ENCODE peak calls at places on chromosomes 12 and 14, in four cellular contexts. U, J, R and H are unnamed samples.

GRCh38 chr14:102955636-102956035 is 33.2 kb downstream of the AMN start:
- DNase-seq in U (no peak), J (no peak), R (peak), H (no peak)

GRCh38 chr14:64747327-64747726 is 43.1 kb downstream of the PLEKHG3 start:
- DNase-seq in U (no peak), J (no peak), R (no peak), H (no peak)

GRCh38 chr12:19688489-19688888 is 249.2 kb downstream of the AEBP2 start:
- DNase-seq in U (no peak), J (no peak), R (no peak), H (no peak)

GRCh38 chr12:113154351-113154973 is 4.9 kb downstream of the CFAP73 start:
- DNase-seq in U (peak), J (no peak), R (peak), H (peak)

GRCh38 chr14:30193791-30194407 is 266.3 kb upstream of the PRKD1 start:
- DNase-seq in U (no peak), J (no peak), R (peak), H (no peak)

GRCh38 chr12:11726659-11727058 is 77.2 kb downstream of the ETV6 start:
- DNase-seq in U (no peak), J (no peak), R (no peak), H (no peak)

GRCh38 chr12:27300251-27300650 is 32.4 kb upstream of the BMAL2 start:
- DNase-seq in U (no peak), J (no peak), R (no peak), H (no peak)

GRCh38 chr12:65501093-65501621 is 222.7 kb downstream of the MSRB3 start:
- DNase-seq in U (no peak), J (no peak), R (no peak), H (no peak)

GRCh38 chr12:14327717-14328116 is 37.8 kb upstream of the ATF7IP start:
- DNase-seq in U (no peak), J (no peak), R (peak), H (no peak)

GRCh38 chr12:54217774-54218221 is 29.0 kb upstream of the SMUG1 start:
- DNase-seq in U (peak), J (no peak), R (no peak), H (peak)

GRCh38 chr12:54214553-54215374 is 26.0 kb upstream of the SMUG1 start:
- DNase-seq in U (peak), J (peak), R (peak), H (peak)

GRCh38 chr12:54216580-54217308 is 28.0 kb upstream of the SMUG1 start:
- DNase-seq in U (peak), J (peak), R (peak), H (peak)

GRCh38 chr12:54215990-54216579 is 27.3 kb upstream of the SMUG1 start:
- DNase-seq in U (peak), J (peak), R (no peak), H (peak)

GRCh38 chr12:54217309-54217661 is 28.5 kb upstream of the SMUG1 start:
- DNase-seq in U (no peak), J (no peak), R (no peak), H (no peak)
- TF ChIP-seq CTCF in U (no peak), J (no peak), R (no peak), H (no peak)

GRCh38 chr12:9066183-9066623 is 49.5 kb downstream of the A2M start:
- DNase-seq in U (no peak), J (peak), R (no peak), H (no peak)

GRCh38 chr12:9064815-9065606 is 50.7 kb downstream of the A2M start:
- DNase-seq in U (no peak), J (peak), R (peak), H (peak)

GRCh38 chr12:9066755-9067433 is 48.8 kb downstream of the A2M start:
- DNase-seq in U (no peak), J (no peak), R (no peak), H (no peak)

GRCh38 chr12:9065607-9065856 is 50.2 kb downstream of the A2M start:
- DNase-seq in U (no peak), J (no peak), R (no peak), H (no peak)

DNA sequence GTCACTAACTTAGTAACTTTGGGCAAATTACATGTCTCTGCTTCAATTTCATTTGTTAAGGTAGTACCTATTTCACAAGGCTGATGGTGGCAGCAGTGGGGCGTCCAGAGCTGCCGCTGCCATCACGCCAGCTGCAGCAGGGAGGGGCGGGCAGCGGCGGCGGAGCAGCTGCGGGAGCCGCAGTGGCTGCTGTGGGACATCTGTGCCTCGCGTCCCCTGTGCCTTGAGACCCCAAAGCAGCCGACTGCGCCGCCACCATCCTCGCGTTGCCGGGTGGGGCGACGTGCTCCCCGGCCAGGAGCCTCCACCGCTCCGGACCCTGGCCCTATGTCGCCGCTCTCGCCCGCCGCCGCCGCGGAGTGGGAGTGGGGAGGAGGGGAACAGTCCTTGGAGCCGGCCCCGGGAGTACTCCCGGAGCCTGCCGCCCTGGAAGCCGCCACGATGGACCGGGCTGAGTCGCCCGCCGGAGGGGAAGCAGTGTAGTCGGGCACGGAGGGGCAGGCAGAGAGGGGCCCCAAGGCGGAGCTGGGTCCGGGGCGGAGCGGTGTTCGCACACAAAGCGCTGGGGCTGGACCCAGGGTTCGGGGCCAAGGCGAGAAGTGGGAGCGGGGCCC is 51.4 kb downstream of the A2M start:
- DNase-seq in U (peak), J (peak), R (peak), H (peak)
- TF ChIP-seq CTCF in U (peak), J (peak), R (peak), H (peak)

DNA sequence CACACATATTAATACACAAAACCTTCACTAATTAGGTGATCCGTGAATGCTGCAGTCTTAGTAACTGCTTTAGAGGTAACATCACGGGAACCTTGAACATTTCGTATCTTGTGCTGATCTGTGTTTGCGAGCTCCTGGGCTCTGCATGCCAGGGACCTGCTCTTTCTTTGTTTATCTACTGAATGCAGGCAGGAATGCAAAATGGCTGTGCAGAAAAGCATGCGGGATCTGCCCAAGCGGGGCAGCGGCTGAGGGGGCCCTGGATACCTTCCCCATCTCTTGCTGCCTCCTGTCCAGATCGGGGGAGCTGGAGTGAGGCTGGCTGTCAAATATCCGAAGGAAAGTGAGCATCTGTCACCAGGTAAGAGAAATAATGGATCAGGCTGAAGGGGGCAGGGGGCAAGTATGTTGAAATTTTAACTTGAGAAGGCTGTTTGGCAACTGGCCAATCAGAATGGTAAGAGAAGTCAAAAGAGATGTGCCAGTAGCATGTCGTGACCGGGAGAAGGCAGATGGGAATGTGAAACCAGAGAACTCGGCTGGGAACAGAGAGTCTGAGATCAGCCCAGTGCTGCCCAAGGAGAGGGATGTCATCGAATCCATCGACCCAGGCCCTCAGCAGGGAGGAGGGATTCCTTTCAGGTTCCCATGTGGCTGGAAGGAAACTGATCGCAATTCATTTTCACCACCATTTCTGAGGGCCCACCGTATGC is 191.3 kb downstream of the TTC7B start:
- DNase-seq in U (no peak), J (no peak), R (no peak), H (no peak)
- TF ChIP-seq CTCF in U (no peak), J (no peak), R (no peak), H (no peak)

GRCh38 chr12:132710422-132711168 is at the start of gene PGAM5:
- DNase-seq in U (peak), J (peak), R (peak), H (peak)
- TF ChIP-seq CTCF in U (no peak), J (no peak), R (no peak), H (peak)

GRCh38 chr14:106269451-106270204 is 743.2 kb downstream of the TMEM121 start:
- DNase-seq in U (no peak), J (no peak), R (no peak), H (no peak)

GRCh38 chr14:106269029-106269428 is 742.6 kb downstream of the TMEM121 start:
- DNase-seq in U (no peak), J (no peak), R (no peak), H (no peak)

DNA sequence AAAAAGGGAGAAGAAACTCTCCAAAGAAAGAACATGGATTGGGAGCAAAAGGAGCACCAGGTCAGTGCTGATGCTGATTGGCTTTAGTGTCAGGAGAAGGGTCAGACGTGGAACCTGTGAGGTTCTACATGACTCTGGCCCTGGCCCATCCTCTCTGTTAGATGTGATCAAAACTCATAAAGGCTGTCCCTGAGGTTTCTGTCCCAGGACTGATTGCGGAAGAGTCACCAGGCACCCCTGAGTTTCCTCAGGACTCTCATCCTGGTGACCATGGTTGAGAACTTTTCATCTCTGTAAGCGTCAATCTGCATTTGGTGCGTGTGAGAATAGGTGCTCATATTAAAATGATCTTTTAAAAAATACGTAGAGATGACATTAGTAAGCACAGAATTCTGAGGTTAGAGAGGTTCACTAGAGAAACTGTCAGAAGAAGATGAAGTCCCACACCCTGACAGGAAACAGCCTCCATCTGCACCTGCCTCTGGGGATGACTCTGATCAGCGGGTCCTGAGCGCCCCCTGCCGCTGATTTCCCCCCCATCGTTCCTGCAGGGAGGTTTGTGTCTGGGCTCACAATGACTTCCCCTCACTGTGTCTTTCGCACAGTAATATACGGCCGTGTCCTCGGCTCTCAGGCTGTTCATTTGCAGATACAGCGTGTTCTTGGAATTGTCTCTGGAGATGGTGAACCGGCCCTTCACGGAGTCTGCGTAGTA is 741.8 kb downstream of the TMEM121 start:
- DNase-seq in U (no peak), J (no peak), R (no peak), H (peak)
- TF ChIP-seq CTCF in U (peak), J (peak), R (no peak), H (peak)

GRCh38 chr14:47678157-47678556 is 2.8 kb upstream of the MDGA2 start:
- DNase-seq in U (no peak), J (no peak), R (no peak), H (no peak)
- TF ChIP-seq CTCF in U (no peak), J (no peak), R (no peak), H (no peak)

DNA sequence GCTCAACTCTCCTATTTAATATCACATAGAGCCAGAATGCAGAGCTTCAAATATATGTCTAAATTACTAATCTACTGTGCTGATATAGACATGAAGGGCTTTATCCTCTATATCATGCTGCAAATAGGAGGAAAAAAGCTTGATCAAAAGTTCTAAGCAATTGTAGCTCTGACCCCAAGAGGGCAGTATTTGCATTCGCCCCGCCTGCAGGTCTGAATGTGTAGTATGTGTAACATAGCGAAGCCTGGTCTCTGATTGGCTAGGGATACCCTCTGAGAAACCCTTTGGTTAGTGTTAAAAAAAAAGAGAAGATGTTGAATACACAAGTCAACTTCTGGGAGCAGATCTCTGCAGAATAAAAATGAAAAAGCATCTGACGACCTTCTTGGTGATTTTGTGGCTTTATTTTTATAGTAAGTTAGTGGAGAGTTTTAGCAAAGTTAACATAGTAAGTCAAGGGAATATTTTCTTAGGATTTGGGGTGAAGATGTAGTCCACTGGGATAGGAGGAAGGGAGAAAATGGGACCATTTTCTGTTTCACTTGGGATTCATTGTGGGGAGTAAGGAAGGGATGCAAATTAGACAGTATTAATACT is 151.6 kb upstream of the OR4E1 start:
- DNase-seq in U (peak), J (no peak), R (no peak), H (peak)
- TF ChIP-seq CTCF in U (peak), J (peak), R (no peak), H (peak)

GRCh38 chr12:41936333-41936732 is 208.3 kb downstream of the GXYLT1 start:
- DNase-seq in U (no peak), J (no peak), R (no peak), H (no peak)
- TF ChIP-seq CTCF in U (no peak), J (no peak), R (no peak), H (no peak)

GRCh38 chr14:99753225-99754140 is 39.7 kb upstream of the EML1 start:
- DNase-seq in U (no peak), J (peak), R (no peak), H (no peak)
- TF ChIP-seq CTCF in U (no peak), J (no peak), R (peak), H (no peak)